ENCODE peak calls at places on chromosomes 12 and 14, in seven cellular contexts. One of them, this sample, is unnamed. For H3K27me3, the result is how much of the 10 kb centered on the place peaks cover.

GRCh38 chr14:69464829-69465228 is 19.7 kb upstream of the PLEKHD1 start:
- DNase-seq in H7: no peak
- DNase-seq in endothelial cell of umbilical vein: peak
- DNase-seq in foreskin keratinocyte: no peak
- DNase-seq in tibial nerve: no peak
- DNase-seq in CD4-positive, alpha-beta T cell: no peak
- DNase-seq in IMR-90: peak
- DNase-seq in this sample: no peak

GRCh38 chr14:39265741-39266588 is 32.2 kb downstream of the MIA2 start:
- DNase-seq in CD4-positive, alpha-beta T cell: no peak
- DNase-seq in IMR-90: peak
- DNase-seq in tibial nerve: no peak
- DNase-seq in foreskin keratinocyte: peak
- DNase-seq in endothelial cell of umbilical vein: peak
- DNase-seq in H7: no peak
- DNase-seq in this sample: no peak

GRCh38 chr14:23694085-23694975 is 58.2 kb downstream of the DHRS2 start:
- DNase-seq in IMR-90: peak
- DNase-seq in tibial nerve: no peak
- DNase-seq in CD4-positive, alpha-beta T cell: no peak
- DNase-seq in endothelial cell of umbilical vein: no peak
- DNase-seq in H7: peak
- DNase-seq in foreskin keratinocyte: peak
- DNase-seq in this sample: no peak

GRCh38 chr14:102928412-102929348 is 6.2 kb downstream of the AMN start:
- DNase-seq in foreskin keratinocyte: peak
- DNase-seq in IMR-90: peak
- DNase-seq in CD4-positive, alpha-beta T cell: peak
- DNase-seq in endothelial cell of umbilical vein: peak
- DNase-seq in tibial nerve: no peak
- DNase-seq in H7: peak
- DNase-seq in this sample: peak

GRCh38 chr12:109735825-109736551 is 22.4 kb downstream of the FAM222A start:
- DNase-seq in IMR-90: no peak
- DNase-seq in CD4-positive, alpha-beta T cell: no peak
- DNase-seq in endothelial cell of umbilical vein: no peak
- DNase-seq in foreskin keratinocyte: no peak
- DNase-seq in H7: no peak
- DNase-seq in tibial nerve: peak
- DNase-seq in this sample: peak

GRCh38 chr12:19430988-19431387 is 8.3 kb upstream of the AEBP2 start:
- DNase-seq in CD4-positive, alpha-beta T cell: no peak
- DNase-seq in IMR-90: no peak
- DNase-seq in endothelial cell of umbilical vein: peak
- DNase-seq in H7: no peak
- DNase-seq in foreskin keratinocyte: no peak
- DNase-seq in tibial nerve: no peak
- DNase-seq in this sample: no peak

GRCh38 chr12:98803468-98804209 is 158.5 kb downstream of the APAF1 start:
- DNase-seq in CD4-positive, alpha-beta T cell: no peak
- DNase-seq in endothelial cell of umbilical vein: no peak
- DNase-seq in IMR-90: peak
- DNase-seq in foreskin keratinocyte: no peak
- DNase-seq in tibial nerve: no peak
- DNase-seq in H7: no peak
- DNase-seq in this sample: no peak

GRCh38 chr12:34303091-34303870 is 281.0 kb downstream of the ALG10 start:
- DNase-seq in H7: no peak
- DNase-seq in tibial nerve: no peak
- DNase-seq in IMR-90: no peak
- DNase-seq in endothelial cell of umbilical vein: no peak
- DNase-seq in CD4-positive, alpha-beta T cell: no peak
- DNase-seq in foreskin keratinocyte: no peak
- DNase-seq in this sample: no peak

GRCh38 chr14:23548351-23549318 is 2.9 kb downstream of the ZFHX2 start:
- DNase-seq in H7: peak
- DNase-seq in IMR-90: peak
- DNase-seq in endothelial cell of umbilical vein: no peak
- DNase-seq in CD4-positive, alpha-beta T cell: no peak
- DNase-seq in foreskin keratinocyte: no peak
- DNase-seq in tibial nerve: no peak
- DNase-seq in this sample: no peak

GRCh38 chr14:60722163-60722835 is 1.9 kb downstream of the SIX4 start:
- DNase-seq in H7: peak
- DNase-seq in IMR-90: peak
- DNase-seq in tibial nerve: no peak
- DNase-seq in CD4-positive, alpha-beta T cell: no peak
- DNase-seq in endothelial cell of umbilical vein: peak
- DNase-seq in foreskin keratinocyte: peak
- DNase-seq in this sample: peak

GRCh38 chr14:85566603-85567002 is 36.7 kb downstream of the FLRT2 start:
- DNase-seq in H7: no peak
- DNase-seq in CD4-positive, alpha-beta T cell: no peak
- DNase-seq in tibial nerve: no peak
- DNase-seq in endothelial cell of umbilical vein: peak
- DNase-seq in IMR-90: peak
- DNase-seq in foreskin keratinocyte: peak
- DNase-seq in this sample: no peak

GRCh38 chr12:92442782-92443181 is 260.0 kb upstream of the PLEKHG7 start:
- DNase-seq in CD4-positive, alpha-beta T cell: no peak
- DNase-seq in foreskin keratinocyte: peak
- DNase-seq in IMR-90: no peak
- DNase-seq in tibial nerve: no peak
- DNase-seq in endothelial cell of umbilical vein: no peak
- DNase-seq in H7: no peak
- DNase-seq in this sample: no peak

GRCh38 chr14:89755816-89756215 is 198.7 kb downstream of the EFCAB11 start:
- DNase-seq in H7: no peak
- DNase-seq in endothelial cell of umbilical vein: no peak
- DNase-seq in foreskin keratinocyte: no peak
- DNase-seq in tibial nerve: no peak
- DNase-seq in IMR-90: no peak
- DNase-seq in CD4-positive, alpha-beta T cell: no peak
- DNase-seq in this sample: no peak

GRCh38 chr14:77228056-77228455 is 43.0 kb downstream of the NGB start:
- DNase-seq in endothelial cell of umbilical vein: no peak
- DNase-seq in H7: peak
- DNase-seq in CD4-positive, alpha-beta T cell: no peak
- DNase-seq in tibial nerve: no peak
- DNase-seq in IMR-90: no peak
- DNase-seq in foreskin keratinocyte: no peak
- DNase-seq in this sample: no peak

GRCh38 chr12:63995512-63995911 is 151.0 kb downstream of the SRGAP1 start:
- DNase-seq in endothelial cell of umbilical vein: peak
- DNase-seq in tibial nerve: no peak
- DNase-seq in IMR-90: no peak
- DNase-seq in foreskin keratinocyte: peak
- DNase-seq in H7: no peak
- DNase-seq in CD4-positive, alpha-beta T cell: no peak
- DNase-seq in this sample: no peak

GRCh38 chr12:115700896-115701465 is 576.5 kb downstream of the MED13L start:
- DNase-seq in H7: no peak
- DNase-seq in CD4-positive, alpha-beta T cell: no peak
- DNase-seq in endothelial cell of umbilical vein: no peak
- DNase-seq in foreskin keratinocyte: no peak
- DNase-seq in tibial nerve: no peak
- DNase-seq in IMR-90: no peak
- DNase-seq in this sample: no peak

GRCh38 chr14:27712364-27712763 is 1054.2 kb upstream of the FOXG1 start:
- DNase-seq in IMR-90: no peak
- DNase-seq in endothelial cell of umbilical vein: no peak
- DNase-seq in foreskin keratinocyte: no peak
- DNase-seq in H7: no peak
- DNase-seq in CD4-positive, alpha-beta T cell: no peak
- DNase-seq in tibial nerve: no peak
- DNase-seq in this sample: no peak

GRCh38 chr12:53982616-53983579 is 2.0 kb upstream of the HOXC10 start:
- DNase-seq in IMR-90: no peak
- DNase-seq in tibial nerve: no peak
- DNase-seq in H7: no peak
- DNase-seq in endothelial cell of umbilical vein: no peak
- DNase-seq in CD4-positive, alpha-beta T cell: no peak
- DNase-seq in foreskin keratinocyte: no peak
- DNase-seq in this sample: no peak

GRCh38 chr12:53981652-53982565 is 3.0 kb upstream of the HOXC10 start:
- DNase-seq in tibial nerve: no peak
- DNase-seq in H7: peak
- DNase-seq in foreskin keratinocyte: peak
- DNase-seq in IMR-90: no peak
- DNase-seq in CD4-positive, alpha-beta T cell: no peak
- DNase-seq in endothelial cell of umbilical vein: no peak
- DNase-seq in this sample: no peak

GRCh38 chr12:53985358-53985899 is 483 bp downstream of the HOXC10 start:
- DNase-seq in tibial nerve: no peak
- DNase-seq in foreskin keratinocyte: peak
- DNase-seq in H7: peak
- DNase-seq in IMR-90: no peak
- DNase-seq in endothelial cell of umbilical vein: peak
- DNase-seq in CD4-positive, alpha-beta T cell: no peak
- DNase-seq in this sample: no peak

GRCh38 chr12:53984901-53985357 is at the start of gene HOXC10:
- DNase-seq in CD4-positive, alpha-beta T cell: peak
- DNase-seq in H7: peak
- DNase-seq in foreskin keratinocyte: peak
- DNase-seq in endothelial cell of umbilical vein: peak
- DNase-seq in IMR-90: peak
- DNase-seq in tibial nerve: peak
- DNase-seq in this sample: peak

DNA sequence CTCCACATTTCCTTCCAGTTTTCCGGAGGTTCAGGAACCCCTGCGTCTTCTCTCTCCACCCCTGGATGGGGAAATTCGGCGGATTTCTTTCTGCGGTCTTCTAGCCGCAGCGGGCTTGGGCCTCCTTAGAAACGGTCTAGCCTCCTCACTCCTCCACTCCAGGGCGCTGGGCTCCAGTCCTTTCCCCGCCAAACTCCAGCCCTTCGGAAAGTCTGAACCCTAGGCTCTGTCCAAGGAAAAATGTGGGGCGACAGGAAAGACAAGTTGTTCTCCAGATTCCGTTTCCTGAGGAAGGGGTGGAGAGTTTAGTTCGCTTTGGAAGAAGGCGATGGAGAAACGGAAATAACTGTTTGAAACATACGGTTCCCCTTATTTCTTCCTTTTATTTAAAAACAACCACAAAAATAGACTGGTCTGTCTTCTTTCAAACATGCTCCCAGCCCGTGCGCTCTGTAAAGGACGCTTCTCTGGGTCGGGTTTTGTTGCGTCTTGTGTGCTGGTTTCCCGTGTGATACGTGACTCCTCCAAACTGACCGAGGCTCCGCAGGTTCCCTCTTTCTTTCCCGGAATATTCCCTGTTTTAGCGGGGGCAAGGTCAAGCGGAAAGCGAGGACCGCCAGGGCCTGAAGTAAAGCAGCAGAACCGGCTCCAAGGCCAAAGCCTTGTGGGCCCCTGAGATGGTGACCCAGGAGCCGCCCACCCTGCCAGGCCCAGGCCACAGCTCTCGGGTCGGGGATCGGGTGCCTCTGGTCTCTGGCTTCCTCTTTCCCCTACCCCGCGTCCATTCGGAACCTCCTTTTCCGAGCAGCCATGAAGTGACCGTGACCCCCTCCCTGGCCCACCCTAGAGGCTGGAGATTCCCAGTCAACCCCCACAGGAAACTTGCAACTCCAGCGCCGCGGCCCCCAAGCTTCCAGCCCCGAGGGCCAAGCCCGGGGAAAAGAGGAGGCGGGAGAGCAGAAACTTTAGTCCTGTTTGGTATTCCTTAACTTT is 1.1 kb upstream of the HOXC10 start:
- DNase-seq in CD4-positive, alpha-beta T cell: no peak
- DNase-seq in foreskin keratinocyte: peak
- DNase-seq in endothelial cell of umbilical vein: no peak
- DNase-seq in tibial nerve: no peak
- DNase-seq in IMR-90: no peak
- DNase-seq in H7: peak
- DNase-seq in this sample: no peak
- H3K27me3 ChIP-seq in CD4-positive, alpha-beta T cell: half or more
- H3K27me3 ChIP-seq in foreskin keratinocyte: under half
- H3K27me3 ChIP-seq in endothelial cell of umbilical vein: half or more
- H3K27me3 ChIP-seq in tibial nerve: under half
- H3K27me3 ChIP-seq in IMR-90: half or more
- H3K27me3 ChIP-seq in H7: half or more
- H3K27me3 ChIP-seq in this sample: half or more

GRCh38 chr12:114686421-114687268 is 2.7 kb upstream of the TBX3 start:
- DNase-seq in CD4-positive, alpha-beta T cell: no peak
- DNase-seq in foreskin keratinocyte: no peak
- DNase-seq in endothelial cell of umbilical vein: no peak
- DNase-seq in IMR-90: no peak
- DNase-seq in H7: peak
- DNase-seq in tibial nerve: no peak
- DNase-seq in this sample: no peak

GRCh38 chr12:114685869-114686268 is 1.9 kb upstream of the TBX3 start:
- DNase-seq in endothelial cell of umbilical vein: no peak
- DNase-seq in foreskin keratinocyte: no peak
- DNase-seq in IMR-90: peak
- DNase-seq in H7: peak
- DNase-seq in tibial nerve: no peak
- DNase-seq in CD4-positive, alpha-beta T cell: no peak
- DNase-seq in this sample: no peak

GRCh38 chr12:114688256-114688845 is 4.4 kb upstream of the TBX3 start:
- DNase-seq in IMR-90: no peak
- DNase-seq in tibial nerve: no peak
- DNase-seq in CD4-positive, alpha-beta T cell: no peak
- DNase-seq in foreskin keratinocyte: no peak
- DNase-seq in H7: peak
- DNase-seq in endothelial cell of umbilical vein: no peak
- DNase-seq in this sample: no peak

GRCh38 chr12:114687802-114688201 is 3.8 kb upstream of the TBX3 start:
- DNase-seq in endothelial cell of umbilical vein: no peak
- DNase-seq in tibial nerve: no peak
- DNase-seq in IMR-90: no peak
- DNase-seq in CD4-positive, alpha-beta T cell: no peak
- DNase-seq in foreskin keratinocyte: no peak
- DNase-seq in H7: peak
- DNase-seq in this sample: no peak

GRCh38 chr12:114687269-114687605 is 3.3 kb upstream of the TBX3 start:
- DNase-seq in foreskin keratinocyte: no peak
- DNase-seq in H7: no peak
- DNase-seq in tibial nerve: no peak
- DNase-seq in CD4-positive, alpha-beta T cell: no peak
- DNase-seq in IMR-90: no peak
- DNase-seq in endothelial cell of umbilical vein: no peak
- DNase-seq in this sample: no peak
- H3K27me3 ChIP-seq in foreskin keratinocyte: under half
- H3K27me3 ChIP-seq in H7: half or more
- H3K27me3 ChIP-seq in tibial nerve: under half
- H3K27me3 ChIP-seq in CD4-positive, alpha-beta T cell: half or more
- H3K27me3 ChIP-seq in IMR-90: under half
- H3K27me3 ChIP-seq in endothelial cell of umbilical vein: half or more
- H3K27me3 ChIP-seq in this sample: under half

GRCh38 chr12:125184213-125184952 is 119.1 kb downstream of the AACS start:
- DNase-seq in CD4-positive, alpha-beta T cell: no peak
- DNase-seq in H7: peak
- DNase-seq in foreskin keratinocyte: no peak
- DNase-seq in tibial nerve: no peak
- DNase-seq in endothelial cell of umbilical vein: no peak
- DNase-seq in IMR-90: no peak
- DNase-seq in this sample: no peak
- H3K27me3 ChIP-seq in CD4-positive, alpha-beta T cell: half or more
- H3K27me3 ChIP-seq in H7: under half
- H3K27me3 ChIP-seq in foreskin keratinocyte: half or more
- H3K27me3 ChIP-seq in tibial nerve: under half
- H3K27me3 ChIP-seq in endothelial cell of umbilical vein: under half
- H3K27me3 ChIP-seq in IMR-90: under half
- H3K27me3 ChIP-seq in this sample: under half

GRCh38 chr14:73244541-73244940 is 7.2 kb downstream of the PAPLN start:
- DNase-seq in tibial nerve: no peak
- DNase-seq in IMR-90: no peak
- DNase-seq in CD4-positive, alpha-beta T cell: no peak
- DNase-seq in H7: no peak
- DNase-seq in endothelial cell of umbilical vein: no peak
- DNase-seq in foreskin keratinocyte: no peak
- DNase-seq in this sample: no peak
- H3K27me3 ChIP-seq in tibial nerve: under half
- H3K27me3 ChIP-seq in IMR-90: under half
- H3K27me3 ChIP-seq in CD4-positive, alpha-beta T cell: under half
- H3K27me3 ChIP-seq in H7: under half
- H3K27me3 ChIP-seq in endothelial cell of umbilical vein: under half
- H3K27me3 ChIP-seq in foreskin keratinocyte: under half
- H3K27me3 ChIP-seq in this sample: under half